ENCODE peak calls at places on chromosomes 11 and 22, in nine cellular contexts. E, R, Q, X, W, F, K, N and D are unnamed samples.

GRCh38 chr11:104337273-104337672 is 173.3 kb upstream of the PDGFD start:
- DNase-seq in W (no peak), X (no peak), K (no peak), Q (peak), R (no peak), E (no peak), N (no peak), F (no peak), D (no peak)

GRCh38 chr11:114774599-114775365 is 96.5 kb downstream of the NXPE2 start:
- DNase-seq in E (peak), X (no peak), W (no peak), K (peak), N (peak), F (no peak), Q (peak), R (peak), D (no peak)

GRCh38 chr11:118988280-118988679 is 9.7 kb upstream of the CENATAC start:
- DNase-seq in E (no peak), N (no peak), R (no peak), K (no peak), F (no peak), W (no peak), Q (no peak), X (no peak), D (no peak)

GRCh38 chr22:27723708-27724107 is 77.8 kb downstream of the MN1 start:
- DNase-seq in K (no peak), X (no peak), E (no peak), W (no peak), F (no peak), R (no peak), N (no peak), Q (no peak), D (no peak)

GRCh38 chr11:74559934-74560309 is 32.5 kb upstream of the POLD3 start:
- DNase-seq in F (no peak), X (no peak), R (no peak), N (no peak), E (no peak), K (no peak), Q (peak), W (no peak), D (no peak)

GRCh38 chr11:44812971-44813370 is 86.2 kb downstream of the TSPAN18 start:
- DNase-seq in K (no peak), X (no peak), E (no peak), N (no peak), R (no peak), W (no peak), F (no peak), Q (no peak), D (no peak)

GRCh38 chr22:42158456-42159132 is 28.0 kb upstream of the CYP2D6 start:
- DNase-seq in X (no peak), F (no peak), E (no peak), K (no peak), Q (no peak), R (no peak), W (no peak), N (no peak), D (no peak)

GRCh38 chr11:48081151-48082010 is 101.0 kb downstream of the PTPRJ start:
- DNase-seq in X (peak), Q (peak), K (no peak), R (no peak), E (peak), N (peak), F (no peak), W (peak), D (peak)

GRCh38 chr22:22168190-22168940 is 76.2 kb upstream of the VPREB1 start:
- DNase-seq in N (peak), E (peak), R (peak), K (no peak), Q (peak), F (peak), W (no peak), X (no peak), D (no peak)

GRCh38 chr22:40499187-40499753 is 128.9 kb downstream of the SGSM3 start:
- DNase-seq in W (no peak), N (no peak), Q (peak), F (peak), K (no peak), X (no peak), R (peak), E (peak), D (peak)

GRCh38 chr11:95074806-95075563 is 8.3 kb downstream of the SRSF8 start:
- DNase-seq in X (peak), N (no peak), K (peak), R (peak), Q (no peak), E (peak), F (no peak), W (peak), D (no peak)

GRCh38 chr11:126375726-126376125 is 20.2 kb downstream of the ST3GAL4 start:
- DNase-seq in K (no peak), X (no peak), R (no peak), E (peak), N (no peak), F (no peak), Q (peak), W (no peak), D (no peak)

GRCh38 chr11:19268901-19269300 is 28.2 kb upstream of the E2F8 start:
- DNase-seq in W (no peak), F (no peak), X (no peak), Q (no peak), E (no peak), K (no peak), N (no peak), R (no peak), D (no peak)

GRCh38 chr11:83285131-83285770 is 916 bp downstream of the CCDC90B start:
- DNase-seq in N (no peak), X (no peak), Q (peak), R (no peak), F (no peak), K (no peak), E (no peak), W (no peak), D (no peak)

GRCh38 chr22:46731246-46732040 is 6.6 kb downstream of the CERK start:
- DNase-seq in Q (no peak), X (peak), E (no peak), R (peak), F (no peak), N (no peak), K (peak), W (peak), D (no peak)

GRCh38 chr22:17119481-17120202 is 1.5 kb downstream of the TMEM121B start:
- DNase-seq in N (no peak), K (no peak), E (peak), F (no peak), W (peak), Q (no peak), X (peak), R (peak), D (no peak)

GRCh38 chr11:128361451-128362020 is 225.8 kb downstream of the ETS1 start:
- DNase-seq in X (no peak), F (no peak), W (no peak), E (peak), K (no peak), Q (peak), R (peak), N (no peak), D (peak)

GRCh38 chr11:27860811-27861210 is 160.6 kb upstream of the BDNF start:
- DNase-seq in Q (no peak), K (no peak), X (no peak), W (no peak), N (no peak), R (no peak), F (no peak), E (no peak), D (no peak)

GRCh38 chr11:47924184-47924671 is 56.1 kb upstream of the PTPRJ start:
- DNase-seq in F (no peak), K (no peak), N (no peak), E (peak), W (no peak), Q (peak), X (no peak), R (peak), D (no peak)

GRCh38 chr11:34928960-34929680 is 12.7 kb downstream of the PDHX start:
- DNase-seq in Q (no peak), R (no peak), E (peak), X (no peak), F (no peak), N (no peak), W (no peak), K (no peak), D (no peak)

DNA sequence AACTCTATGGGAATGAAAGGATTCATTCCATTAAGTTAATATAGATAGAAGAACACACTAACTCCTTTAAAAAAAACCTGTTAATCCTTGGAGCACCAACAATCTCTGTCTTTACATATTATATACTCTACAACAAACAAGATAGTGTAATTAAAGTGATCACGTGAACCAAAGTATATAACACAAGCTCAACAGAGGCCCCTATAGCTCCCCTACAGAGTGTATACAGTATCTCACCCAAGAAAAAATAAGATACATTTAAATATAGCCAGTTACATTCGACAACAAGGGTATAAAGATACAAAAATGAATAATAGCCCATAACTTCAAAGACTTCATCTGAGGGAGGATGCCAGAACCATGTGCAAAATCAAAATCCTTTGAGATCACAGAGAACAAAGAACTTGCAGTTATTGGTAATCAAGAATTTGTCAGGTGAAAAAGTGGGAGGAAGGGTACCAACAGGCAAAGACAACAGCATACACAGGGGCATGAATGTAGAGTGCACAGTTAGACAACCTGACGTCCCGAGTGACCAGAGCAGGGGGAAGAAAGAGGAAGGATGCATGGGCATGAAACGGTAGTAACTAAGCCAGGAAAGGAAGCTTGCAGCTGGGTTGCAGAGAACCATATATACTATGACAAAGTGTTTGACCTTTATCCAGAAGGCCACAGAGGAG is 4.7 kb downstream of the FCHSD2 start:
- DNase-seq in W (no peak), Q (no peak), N (peak), K (no peak), X (no peak), E (no peak), F (no peak), R (no peak), D (no peak)
- H3K4me3 ChIP-seq in W (no peak), Q (no peak), N (no peak), K (no peak), X (no peak), E (no peak), F (no peak), R (no peak), D (no peak)

GRCh38 chr22:26170795-26171194 is 1.5 kb downstream of the SEZ6L start:
- DNase-seq in K (peak), X (peak), N (no peak), W (peak), F (no peak), E (no peak), R (peak), Q (no peak), D (no peak)

GRCh38 chr22:26170112-26170492 is 840 bp downstream of the SEZ6L start:
- DNase-seq in W (no peak), R (no peak), N (no peak), X (no peak), F (no peak), E (no peak), Q (no peak), K (no peak), D (no peak)

GRCh38 chr22:26168934-26169311 is 339 bp upstream of the SEZ6L start:
- DNase-seq in N (no peak), Q (no peak), E (no peak), K (peak), F (no peak), R (no peak), X (peak), W (no peak), D (no peak)

GRCh38 chr22:26168199-26168915 is 905 bp upstream of the SEZ6L start:
- DNase-seq in K (no peak), Q (no peak), F (no peak), N (peak), X (no peak), R (no peak), W (no peak), E (no peak), D (no peak)

GRCh38 chr22:26169312-26170111 is at the start of gene SEZ6L:
- DNase-seq in E (no peak), Q (no peak), X (peak), K (peak), W (peak), R (no peak), N (peak), F (no peak), D (no peak)
- H3K4me3 ChIP-seq in E (peak), Q (no peak), X (peak), K (no peak), W (peak), R (no peak), N (peak), F (peak), D (peak)

GRCh38 chr11:65788801-65789200 is 1.9 kb downstream of the OVOL1 start:
- DNase-seq in W (no peak), K (no peak), X (no peak), N (no peak), R (no peak), Q (no peak), E (no peak), F (no peak), D (no peak)

GRCh38 chr11:65786008-65786785 is 666 bp upstream of the OVOL1 start:
- DNase-seq in F (no peak), X (no peak), E (no peak), N (no peak), R (peak), Q (no peak), W (no peak), K (no peak), D (no peak)

GRCh38 chr11:65785329-65786007 is 1.4 kb upstream of the OVOL1 start:
- DNase-seq in N (no peak), X (no peak), R (no peak), W (no peak), E (no peak), F (no peak), Q (no peak), K (no peak), D (no peak)

GRCh38 chr11:65787649-65788622 is 1.1 kb downstream of the OVOL1 start:
- DNase-seq in F (no peak), E (no peak), K (no peak), X (no peak), N (no peak), Q (no peak), R (peak), W (no peak), D (no peak)

DNA sequence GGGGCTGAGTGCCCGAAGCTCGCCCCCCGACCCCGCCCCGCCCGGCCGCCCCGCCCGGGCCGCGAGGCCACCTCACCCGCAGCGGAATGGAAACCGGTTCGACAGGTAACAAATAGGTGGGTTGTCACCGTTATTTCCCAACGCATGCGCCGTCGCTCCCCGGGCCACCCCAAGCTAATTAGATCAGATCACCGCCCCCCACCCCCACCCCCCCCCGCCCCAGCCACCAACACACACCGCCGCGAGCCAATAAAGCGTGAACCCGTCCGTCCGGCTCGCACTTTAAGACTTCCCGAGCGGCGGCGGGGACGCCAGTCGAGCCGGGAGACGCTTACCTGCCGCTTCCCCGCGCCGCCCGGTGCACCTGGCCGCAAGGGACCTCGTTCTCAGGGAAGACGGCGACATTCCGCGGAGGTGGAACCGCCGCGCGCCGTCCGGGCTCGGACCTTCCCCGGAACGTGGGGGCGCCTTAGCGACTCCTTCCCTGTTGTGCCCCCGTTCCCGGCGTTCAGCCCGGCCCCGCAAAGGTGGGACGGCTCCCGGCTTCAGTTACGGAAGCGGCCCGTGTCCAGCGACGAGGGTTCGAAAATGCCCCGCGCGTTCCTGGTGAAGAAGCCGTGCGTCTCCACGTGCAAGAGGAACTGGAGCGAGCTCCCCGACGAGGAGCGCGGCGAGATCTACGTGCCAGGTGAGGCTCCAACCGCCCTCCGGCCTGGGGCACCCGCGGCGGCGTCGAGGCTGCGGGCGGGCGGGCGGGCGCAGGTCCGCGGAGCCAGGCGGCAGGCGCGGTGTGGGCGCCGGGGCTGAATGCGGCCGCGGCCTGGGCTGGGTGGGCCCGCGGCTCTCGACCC is at the start of gene OVOL1:
- DNase-seq in W (no peak), X (no peak), Q (no peak), K (no peak), N (no peak), F (no peak), E (no peak), R (peak), D (no peak)
- H3K4me3 ChIP-seq in W (peak), X (peak), Q (no peak), K (peak), N (no peak), F (peak), E (peak), R (peak), D (no peak)

DNA sequence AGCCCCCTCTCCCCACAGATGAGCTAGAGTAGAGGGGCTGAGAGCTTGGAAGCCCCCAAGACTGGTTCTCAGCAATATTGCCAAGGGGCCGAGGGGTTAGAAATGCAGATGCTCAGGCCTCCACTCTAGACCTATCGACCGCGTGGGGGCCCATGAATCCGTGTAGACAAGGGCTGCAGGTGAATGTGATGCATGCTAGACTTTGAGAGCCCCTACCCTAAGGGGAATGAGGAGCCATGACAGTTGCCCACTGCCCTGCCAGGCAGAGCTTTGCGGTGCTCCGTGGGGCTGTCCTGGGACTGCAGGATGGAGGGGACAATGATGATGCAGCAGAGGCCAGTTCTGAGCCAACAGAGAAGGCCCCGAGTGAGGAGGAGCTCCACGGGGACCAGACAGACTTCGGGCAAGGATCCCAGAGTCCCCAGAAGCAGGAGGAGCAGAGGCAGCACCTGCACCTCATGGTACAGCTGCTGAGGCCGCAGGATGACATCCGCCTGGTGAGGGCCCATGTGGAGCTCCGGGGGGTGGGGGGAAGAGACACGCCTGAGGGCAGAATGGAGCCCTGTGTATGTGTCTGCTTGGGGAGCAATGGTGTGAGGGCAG is 1.3 kb downstream of the SSH3 start:
- DNase-seq in K (no peak), Q (no peak), X (no peak), N (no peak), W (no peak), E (no peak), F (no peak), R (peak), D (no peak)
- H3K4me3 ChIP-seq in K (peak), Q (peak), X (peak), N (no peak), W (peak), E (peak), F (peak), R (peak), D (peak)

GRCh38 chr22:38707984-38708383 is 2.2 kb downstream of the GTPBP1 start:
- DNase-seq in K (no peak), N (no peak), E (no peak), Q (no peak), R (no peak), W (no peak), X (no peak), F (no peak), D (no peak)
- H3K4me3 ChIP-seq in K (no peak), N (no peak), E (no peak), Q (no peak), R (no peak), W (no peak), X (no peak), F (no peak), D (no peak)

GRCh38 chr11:123145220-123145619 is 49.8 kb downstream of the CLMP start:
- DNase-seq in X (no peak), Q (peak), W (no peak), E (peak), R (peak), N (no peak), K (peak), F (peak), D (no peak)
- H3K4me3 ChIP-seq in X (no peak), Q (no peak), W (no peak), E (no peak), R (no peak), N (no peak), K (no peak), F (no peak), D (no peak)

DNA sequence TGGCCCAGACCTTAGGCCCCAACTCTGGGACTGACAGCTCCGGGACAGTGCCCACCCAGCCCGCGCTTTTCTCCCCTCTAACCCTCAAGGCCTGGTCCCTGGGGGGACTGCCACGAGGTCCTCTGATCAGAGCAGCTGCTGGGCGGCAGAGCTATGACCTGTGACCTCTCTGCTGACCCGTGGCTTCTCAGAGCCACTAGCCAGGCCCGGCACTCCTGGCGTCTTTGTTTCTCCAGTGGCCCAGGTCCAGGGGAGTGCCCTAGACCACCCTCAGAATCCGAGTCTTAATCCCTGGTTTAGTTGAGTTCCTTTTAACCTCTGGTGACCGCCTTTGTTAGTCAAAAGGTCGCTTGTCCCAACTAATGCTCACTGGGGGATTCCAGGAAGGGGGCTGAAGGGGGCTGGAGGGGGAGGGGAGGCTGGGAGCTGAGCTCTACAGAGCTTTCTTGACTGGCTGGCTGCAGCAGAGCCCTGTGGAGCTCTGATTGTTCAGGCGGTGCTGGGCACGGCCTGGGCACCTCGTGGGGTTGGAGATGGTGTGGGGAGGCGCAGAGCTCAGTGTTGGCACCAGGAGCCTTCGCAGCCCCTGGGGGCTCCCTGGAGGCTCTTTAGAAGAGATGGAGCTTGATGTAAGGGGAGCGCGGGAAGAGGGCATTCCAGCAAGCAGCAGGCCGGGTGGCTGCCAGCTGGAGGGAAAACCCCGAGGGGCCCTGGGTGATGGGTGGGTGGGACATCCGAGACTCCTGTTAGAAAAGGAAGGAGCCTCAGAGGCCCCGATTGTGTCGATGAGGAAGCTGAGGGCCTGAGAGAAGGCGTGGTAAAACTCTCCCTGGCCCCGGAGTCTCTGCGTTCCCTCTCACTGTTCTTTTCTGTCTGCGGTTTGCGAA is 1.4 kb downstream of the FBLN1 start:
- DNase-seq in W (no peak), R (no peak), K (peak), F (peak), N (peak), E (peak), X (no peak), Q (peak), D (no peak)
- H3K4me3 ChIP-seq in W (peak), R (no peak), K (peak), F (peak), N (no peak), E (peak), X (peak), Q (peak), D (peak)